ENCODE peak calls at places on chromosomes 12 and 14, in ten cellular contexts. T, Q, W, E, N, V, I, L, U and Z are unnamed samples.

GRCh38 chr12:93419388-93420034 is 22.2 kb downstream of the UBE2N start:
- DNase-seq in T (no peak), Q (no peak), W (peak), E (peak), N (peak), V (no peak), I (peak), L (no peak), U (peak), Z (peak)

GRCh38 chr12:11814362-11814761 is 164.9 kb downstream of the ETV6 start:
- DNase-seq in T (no peak), Q (no peak), W (no peak), E (no peak), N (no peak), V (no peak), I (peak), L (no peak), U (peak), Z (peak)

GRCh38 chr14:67776653-67777322 is 39.6 kb downstream of the ZFYVE26 start:
- DNase-seq in T (no peak), Q (no peak), W (no peak), E (no peak), N (no peak), V (no peak), I (no peak), L (no peak), U (no peak), Z (no peak)

GRCh38 chr12:89544730-89545184 is 18.9 kb upstream of the POC1B start:
- DNase-seq in T (no peak), Q (no peak), W (no peak), E (peak), N (no peak), V (no peak), I (peak), L (peak), U (peak), Z (no peak)

GRCh38 chr12:5948696-5949095 is 3.6 kb upstream of the ANO2 start:
- DNase-seq in T (no peak), Q (no peak), W (no peak), E (no peak), N (no peak), V (no peak), I (no peak), L (no peak), U (no peak), Z (no peak)

GRCh38 chr14:74886001-74886400 is 4.3 kb downstream of the DLST start:
- DNase-seq in T (no peak), Q (no peak), W (no peak), E (peak), N (no peak), V (no peak), I (peak), L (no peak), U (peak), Z (peak)

GRCh38 chr14:35515916-35516315 is 18.0 kb upstream of the INSM2 start:
- DNase-seq in T (no peak), Q (no peak), W (no peak), E (no peak), N (no peak), V (no peak), I (no peak), L (no peak), U (no peak), Z (no peak)

GRCh38 chr14:105050551-105050897 is 14.7 kb downstream of the GPR132 start:
- DNase-seq in T (no peak), Q (peak), W (peak), E (no peak), N (no peak), V (no peak), I (peak), L (no peak), U (peak), Z (peak)

GRCh38 chr12:645563-646071 is 17.6 kb downstream of the NINJ2 start:
- DNase-seq in T (no peak), Q (no peak), W (peak), E (no peak), N (peak), V (no peak), I (peak), L (peak), U (peak), Z (peak)

GRCh38 chr12:13135336-13136178 is 32.1 kb upstream of the GSG1 start:
- DNase-seq in T (no peak), Q (peak), W (no peak), E (peak), N (peak), V (no peak), I (peak), L (no peak), U (peak), Z (peak)

GRCh38 chr14:55731881-55732498 is 152.0 kb downstream of the KTN1 start:
- DNase-seq in T (peak), Q (peak), W (peak), E (no peak), N (peak), V (peak), I (peak), L (no peak), U (peak), Z (no peak)

GRCh38 chr12:29991924-29992323 is 208.2 kb upstream of the TMTC1 start:
- DNase-seq in T (no peak), Q (no peak), W (no peak), E (no peak), N (no peak), V (no peak), I (no peak), L (no peak), U (no peak), Z (no peak)

GRCh38 chr12:122963928-122964240 is 2.4 kb downstream of the ABCB9 start:
- DNase-seq in T (no peak), Q (no peak), W (no peak), E (no peak), N (no peak), V (no peak), I (no peak), L (peak), U (peak), Z (no peak)